ENCODE peak calls at places on chromosomes 1 and 21, in four cellular contexts. One of them, this sample, is unnamed.

GRCh38 chr1:213399695-213400094 is 348.7 kb downstream of the RPS6KC1 start:
- DNase-seq in heart left ventricle: peak; percentile 34
- DNase-seq in lower lobe of right lung: no peak
- DNase-seq in esophagus squamous epithelium: no peak
- DNase-seq in this sample: no peak

GRCh38 chr1:40477680-40478057 is 579 bp downstream of the ZFP69 start:
- DNase-seq in heart left ventricle: no peak
- DNase-seq in lower lobe of right lung: no peak
- DNase-seq in esophagus squamous epithelium: no peak
- DNase-seq in this sample: peak; percentile 47

GRCh38 chr1:194300340-194300739 is 1113.9 kb upstream of the B3GALT2 start:
- DNase-seq in heart left ventricle: no peak
- DNase-seq in lower lobe of right lung: no peak
- DNase-seq in esophagus squamous epithelium: no peak
- DNase-seq in this sample: no peak

GRCh38 chr1:111045033-111045722 is 81.5 kb upstream of the LRIF1 start:
- DNase-seq in heart left ventricle: no peak
- DNase-seq in lower lobe of right lung: no peak
- DNase-seq in esophagus squamous epithelium: no peak
- DNase-seq in this sample: no peak

GRCh38 chr21:42913461-42913860 is 12.0 kb downstream of the ERVH48-1 start:
- DNase-seq in heart left ventricle: no peak
- DNase-seq in lower lobe of right lung: no peak
- DNase-seq in esophagus squamous epithelium: no peak
- DNase-seq in this sample: no peak

GRCh38 chr1:1470626-1471388 is 758 bp upstream of the ATAD3B start:
- DNase-seq in heart left ventricle: no peak
- DNase-seq in lower lobe of right lung: no peak
- DNase-seq in esophagus squamous epithelium: no peak
- DNase-seq in this sample: no peak

GRCh38 chr1:45375104-45376090 is 35.2 kb upstream of the MUTYH start:
- DNase-seq in heart left ventricle: no peak
- DNase-seq in lower lobe of right lung: no peak
- DNase-seq in esophagus squamous epithelium: no peak
- DNase-seq in this sample: no peak

GRCh38 chr1:94634977-94635416 is 93.4 kb upstream of the F3 start:
- DNase-seq in heart left ventricle: no peak
- DNase-seq in lower lobe of right lung: no peak
- DNase-seq in esophagus squamous epithelium: no peak
- DNase-seq in this sample: no peak

GRCh38 chr21:42569732-42570301 is 56.2 kb downstream of the SLC37A1 start:
- DNase-seq in heart left ventricle: no peak
- DNase-seq in lower lobe of right lung: peak; percentile 70
- DNase-seq in esophagus squamous epithelium: no peak
- DNase-seq in this sample: peak; percentile 8

GRCh38 chr1:33633019-33633801 is 160.8 kb downstream of the ZSCAN20 start:
- DNase-seq in heart left ventricle: peak; percentile 88
- DNase-seq in lower lobe of right lung: peak; percentile 90
- DNase-seq in esophagus squamous epithelium: peak; percentile 34
- DNase-seq in this sample: peak; percentile 97

GRCh38 chr1:116377564-116378529 is 4.8 kb downstream of the ATP1A1 start:
- DNase-seq in heart left ventricle: peak; percentile 72
- DNase-seq in lower lobe of right lung: peak; percentile 56
- DNase-seq in esophagus squamous epithelium: no peak
- DNase-seq in this sample: peak; percentile 90

GRCh38 chr1:225736651-225737097 is 41.0 kb upstream of the SRP9 start:
- DNase-seq in heart left ventricle: no peak
- DNase-seq in lower lobe of right lung: no peak
- DNase-seq in esophagus squamous epithelium: no peak
- DNase-seq in this sample: no peak

GRCh38 chr21:42537106-42537742 is 23.6 kb downstream of the SLC37A1 start:
- DNase-seq in heart left ventricle: no peak
- DNase-seq in lower lobe of right lung: no peak
- DNase-seq in esophagus squamous epithelium: no peak
- DNase-seq in this sample: no peak

GRCh38 chr1:60503216-60503615 is 429.6 kb upstream of the C1orf87 start:
- DNase-seq in heart left ventricle: no peak
- DNase-seq in lower lobe of right lung: no peak
- DNase-seq in esophagus squamous epithelium: no peak
- DNase-seq in this sample: no peak

GRCh38 chr1:174289644-174290310 is 130.5 kb downstream of the RABGAP1L start:
- DNase-seq in heart left ventricle: peak; percentile 10
- DNase-seq in lower lobe of right lung: no peak
- DNase-seq in esophagus squamous epithelium: no peak
- DNase-seq in this sample: no peak

GRCh38 chr1:53371121-53371666 is 43.3 kb upstream of the LRP8 start:
- DNase-seq in heart left ventricle: no peak
- DNase-seq in lower lobe of right lung: no peak
- DNase-seq in esophagus squamous epithelium: no peak
- DNase-seq in this sample: peak; percentile 70

GRCh38 chr1:212104586-212105282 is 69.2 kb downstream of the DTL start:
- DNase-seq in heart left ventricle: no peak
- DNase-seq in lower lobe of right lung: no peak
- DNase-seq in esophagus squamous epithelium: no peak
- DNase-seq in this sample: no peak

GRCh38 chr1:92709738-92710137 is 75.2 kb downstream of the EVI5 start:
- DNase-seq in heart left ventricle: no peak
- DNase-seq in lower lobe of right lung: no peak
- DNase-seq in esophagus squamous epithelium: no peak
- DNase-seq in this sample: no peak

GRCh38 chr1:4424254-4424653 is 230.2 kb upstream of the AJAP1 start:
- DNase-seq in heart left ventricle: no peak
- DNase-seq in lower lobe of right lung: no peak
- DNase-seq in esophagus squamous epithelium: no peak
- DNase-seq in this sample: no peak

GRCh38 chr1:19918057-19918456 is 5.4 kb downstream of the PLA2G2E start:
- DNase-seq in heart left ventricle: peak; percentile 74
- DNase-seq in lower lobe of right lung: peak; percentile 76
- DNase-seq in esophagus squamous epithelium: no peak
- DNase-seq in this sample: peak; percentile 93

GRCh38 chr1:42141978-42142377 is 11.2 kb upstream of the GUCA2B start:
- DNase-seq in heart left ventricle: no peak
- DNase-seq in lower lobe of right lung: no peak
- DNase-seq in esophagus squamous epithelium: no peak
- DNase-seq in this sample: no peak

GRCh38 chr1:209305221-209305954 is 278.1 kb upstream of the CAMK1G start:
- DNase-seq in heart left ventricle: no peak
- DNase-seq in lower lobe of right lung: no peak
- DNase-seq in esophagus squamous epithelium: no peak
- DNase-seq in this sample: no peak

GRCh38 chr1:170174395-170174794 is 28.6 kb downstream of the NTMT2 start:
- DNase-seq in heart left ventricle: no peak
- DNase-seq in lower lobe of right lung: no peak
- DNase-seq in esophagus squamous epithelium: no peak
- DNase-seq in this sample: peak; percentile 16

GRCh38 chr1:176801553-176802020 is 338.6 kb downstream of the PAPPA2 start:
- DNase-seq in heart left ventricle: no peak
- DNase-seq in lower lobe of right lung: no peak
- DNase-seq in esophagus squamous epithelium: no peak
- DNase-seq in this sample: no peak

GRCh38 chr1:32998997-32999396 is 34.4 kb upstream of the RNF19B start:
- DNase-seq in heart left ventricle: peak; percentile 68
- DNase-seq in lower lobe of right lung: no peak
- DNase-seq in esophagus squamous epithelium: no peak
- DNase-seq in this sample: peak; percentile 37

GRCh38 chr1:154463512-154463990 is 38.5 kb upstream of the TDRD10 start:
- DNase-seq in heart left ventricle: no peak
- DNase-seq in lower lobe of right lung: no peak
- DNase-seq in esophagus squamous epithelium: no peak
- DNase-seq in this sample: peak; percentile 46

GRCh38 chr1:230327892-230328284 is 98.2 kb downstream of the PGBD5 start:
- DNase-seq in heart left ventricle: no peak
- DNase-seq in lower lobe of right lung: no peak
- DNase-seq in esophagus squamous epithelium: no peak
- DNase-seq in this sample: no peak

GRCh38 chr1:202821467-202821866 is 10.7 kb downstream of the PCAT6 start:
- DNase-seq in heart left ventricle: no peak
- DNase-seq in lower lobe of right lung: no peak
- DNase-seq in esophagus squamous epithelium: no peak
- DNase-seq in this sample: no peak

GRCh38 chr1:54287821-54288220 is 87.9 kb downstream of the MRPL37 start:
- DNase-seq in heart left ventricle: no peak
- DNase-seq in lower lobe of right lung: no peak
- DNase-seq in esophagus squamous epithelium: no peak
- DNase-seq in this sample: no peak

GRCh38 chr1:204584699-204585372 is 68.6 kb downstream of the MDM4 start:
- DNase-seq in heart left ventricle: no peak
- DNase-seq in lower lobe of right lung: no peak
- DNase-seq in esophagus squamous epithelium: no peak
- DNase-seq in this sample: no peak

GRCh38 chr1:151539321-151540020 is 638 bp upstream of the TUFT1 start:
- DNase-seq in heart left ventricle: peak; percentile 68
- DNase-seq in lower lobe of right lung: peak; percentile 91
- DNase-seq in esophagus squamous epithelium: peak; percentile 26
- DNase-seq in this sample: peak; percentile 64

GRCh38 chr1:20732588-20733360 is at the start of gene SH2D5:
- DNase-seq in heart left ventricle: peak; percentile 41
- DNase-seq in lower lobe of right lung: no peak
- DNase-seq in esophagus squamous epithelium: peak; percentile 27
- DNase-seq in this sample: peak; percentile 91

GRCh38 chr1:232726048-232726779 is 79.0 kb upstream of the MAP10 start:
- DNase-seq in heart left ventricle: no peak
- DNase-seq in lower lobe of right lung: no peak
- DNase-seq in esophagus squamous epithelium: no peak
- DNase-seq in this sample: no peak

DNA sequence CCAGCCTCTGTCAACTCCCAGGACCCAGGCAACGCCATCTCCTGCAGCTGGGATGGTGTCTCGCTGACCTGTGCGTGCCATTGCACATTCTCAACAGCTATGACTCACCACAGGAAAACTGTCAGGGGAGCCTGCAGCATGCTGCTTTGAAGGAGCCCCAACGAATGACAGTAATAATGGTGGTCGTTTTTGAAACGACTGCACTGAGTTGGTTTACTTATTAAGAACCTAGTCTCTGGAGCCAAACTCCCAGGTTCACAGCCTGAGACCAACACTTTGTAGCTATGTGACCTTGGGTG is 21.6 kb downstream of the TCEA3 start:
- DNase-seq in heart left ventricle: no peak
- DNase-seq in lower lobe of right lung: no peak
- DNase-seq in esophagus squamous epithelium: no peak
- DNase-seq in this sample: no peak
- H3K27ac ChIP-seq in heart left ventricle: no peak overlapping the region
- H3K27ac ChIP-seq in lower lobe of right lung: peak overlapping the region; percentile 55
- H3K27ac ChIP-seq in esophagus squamous epithelium: peak overlapping the region; percentile 79
- H3K27ac ChIP-seq in this sample: no peak overlapping the region

GRCh38 chr1:184143449-184143848 is 91.9 kb downstream of the TSEN15 start:
- DNase-seq in heart left ventricle: no peak
- DNase-seq in lower lobe of right lung: no peak
- DNase-seq in esophagus squamous epithelium: no peak
- DNase-seq in this sample: peak; percentile 52
- TF ChIP-seq CTCF in heart left ventricle: peak; percentile 21
- TF ChIP-seq CTCF in lower lobe of right lung: no peak
- TF ChIP-seq CTCF in esophagus squamous epithelium: no peak
- TF ChIP-seq CTCF in this sample: no peak

DNA sequence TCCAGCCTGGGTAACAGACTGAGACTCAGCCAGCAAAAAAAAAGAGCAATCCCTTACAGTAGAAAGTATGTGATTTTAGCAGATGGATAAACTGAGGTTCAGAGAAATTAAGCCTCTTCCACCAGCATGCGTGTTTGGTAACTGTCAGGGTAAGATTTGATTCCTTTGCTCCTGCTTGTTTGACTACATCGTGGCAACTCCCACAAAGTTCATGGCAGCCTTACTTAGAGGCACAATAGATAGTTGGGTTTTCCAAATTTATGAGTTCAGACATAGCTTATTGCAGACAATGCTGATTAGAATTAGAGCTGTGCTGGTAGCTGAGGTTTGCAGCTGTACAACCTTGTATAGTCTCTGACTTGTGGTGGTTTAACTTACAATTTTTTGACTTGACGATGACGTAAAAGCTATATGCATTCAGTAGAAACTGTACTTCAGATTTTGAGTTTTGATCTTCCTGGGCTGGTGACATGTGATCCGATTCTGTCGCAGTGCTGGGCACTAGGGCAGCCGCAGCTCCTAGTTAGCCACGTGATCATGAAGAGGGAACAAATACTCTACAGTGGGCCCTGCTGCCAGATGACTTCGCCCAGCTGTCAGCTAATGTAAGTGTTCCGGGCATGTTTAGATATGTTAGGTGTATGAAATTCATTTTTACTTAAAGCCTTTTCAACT is 167.8 kb downstream of the DHRS3 start:
- DNase-seq in heart left ventricle: no peak
- DNase-seq in lower lobe of right lung: peak; percentile 56
- DNase-seq in esophagus squamous epithelium: no peak
- DNase-seq in this sample: no peak
- H3K27ac ChIP-seq in heart left ventricle: peak overlapping the region; percentile 49
- H3K27ac ChIP-seq in lower lobe of right lung: peak overlapping the region; percentile 77
- H3K27ac ChIP-seq in esophagus squamous epithelium: peak overlapping the region; percentile 90
- H3K27ac ChIP-seq in this sample: peak overlapping the region; percentile 77

DNA sequence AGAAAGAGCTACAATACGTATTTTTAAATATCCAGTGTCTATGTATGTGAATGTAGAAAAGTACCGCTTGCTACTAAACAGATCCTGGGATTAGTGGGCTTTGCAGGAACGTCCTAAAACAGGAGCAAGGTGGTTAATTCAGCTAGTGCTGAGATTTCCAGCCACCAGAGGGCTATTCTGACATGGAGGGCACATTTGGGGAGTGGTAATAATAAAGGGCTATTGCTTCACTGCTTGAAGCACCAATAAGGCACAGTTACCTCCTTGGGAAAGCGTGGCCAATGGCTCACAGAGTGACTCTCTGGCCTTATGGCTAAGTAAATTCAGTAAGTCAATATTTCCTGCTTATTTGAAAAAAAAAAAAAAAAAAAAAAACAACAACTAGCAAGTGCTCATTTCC is 152.4 kb downstream of the GABPA start:
- DNase-seq in heart left ventricle: no peak
- DNase-seq in lower lobe of right lung: no peak
- DNase-seq in esophagus squamous epithelium: no peak
- DNase-seq in this sample: no peak
- TF ChIP-seq CTCF in heart left ventricle: no peak
- TF ChIP-seq CTCF in lower lobe of right lung: no peak
- TF ChIP-seq CTCF in esophagus squamous epithelium: no peak
- TF ChIP-seq CTCF in this sample: no peak

DNA sequence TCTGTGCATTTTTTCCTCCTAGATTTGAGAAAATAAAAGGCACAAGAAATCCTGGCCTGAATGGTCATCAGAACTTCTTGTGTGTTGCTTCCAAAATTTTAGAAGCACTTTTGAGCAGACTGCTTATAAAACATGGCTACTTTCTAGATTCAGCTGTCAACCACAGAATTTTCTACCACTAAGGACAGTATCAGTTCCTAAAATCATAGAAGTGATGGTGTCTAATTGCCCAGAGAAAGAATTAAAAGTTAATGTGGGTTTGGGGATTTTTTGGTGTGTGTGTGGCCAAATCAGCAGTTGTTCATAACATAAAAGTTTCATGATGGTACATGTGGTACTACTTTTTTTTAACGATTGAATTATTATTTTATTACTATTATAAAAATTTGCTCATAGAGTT is 171.4 kb upstream of the SNX7 start:
- DNase-seq in heart left ventricle: no peak
- DNase-seq in lower lobe of right lung: no peak
- DNase-seq in esophagus squamous epithelium: no peak
- DNase-seq in this sample: no peak
- H3K27ac ChIP-seq in heart left ventricle: no peak overlapping the region
- H3K27ac ChIP-seq in lower lobe of right lung: no peak overlapping the region
- H3K27ac ChIP-seq in esophagus squamous epithelium: no peak overlapping the region
- H3K27ac ChIP-seq in this sample: no peak overlapping the region